ENCODE peak calls at places on chromosomes 7 and 10, in five cellular contexts. L, W, M, I and K are unnamed samples.

GRCh38 chr7:24812313-24812945 is 55.2 kb upstream of the GSDME start:
- DNase-seq in M (peak; percentile 39), W (peak; percentile 44), I (peak; percentile 61), L (peak; percentile 50), K (no peak)

GRCh38 chr7:99040104-99040958 is 103.6 kb downstream of the SMURF1 start:
- DNase-seq in I (peak; percentile 75), W (peak; percentile 91), L (peak; percentile 87), M (peak; percentile 65), K (peak; percentile 55)

GRCh38 chr10:29618341-29619171 is 16.2 kb downstream of the SVIL start:
- DNase-seq in W (peak; percentile 60), M (peak; percentile 81), L (peak; percentile 29), I (peak; percentile 74), K (no peak)

GRCh38 chr7:151411551-151411950 is 1.7 kb upstream of the WDR86 start:
- DNase-seq in M (no peak), L (no peak), I (no peak), W (no peak), K (no peak)

GRCh38 chr10:31645786-31646185 is 282.8 kb downstream of the ARHGAP12 start:
- DNase-seq in L (no peak), I (no peak), W (no peak), M (peak; percentile 48), K (peak; percentile 82)

GRCh38 chr7:57867884-57868701 is 418.1 kb downstream of the ZNF716 start:
- DNase-seq in W (peak; percentile 25), I (no peak), L (no peak), M (peak; percentile 7), K (peak; percentile 7)

GRCh38 chr10:93515071-93515962 is 18.9 kb downstream of the CEP55 start:
- DNase-seq in M (no peak), W (no peak), I (no peak), L (no peak), K (no peak)

GRCh38 chr7:16265184-16265804 is 156.0 kb downstream of the CRPPA start:
- DNase-seq in L (no peak), M (no peak), W (no peak), I (no peak), K (no peak)

GRCh38 chr7:16046045-16046444 is 359.6 kb upstream of the MEOX2 start:
- DNase-seq in W (no peak), M (no peak), I (no peak), L (peak; percentile 23), K (no peak)

GRCh38 chr10:128572696-128573095 is 446.5 kb upstream of the MKI67 start:
- DNase-seq in L (no peak), M (no peak), W (no peak), I (no peak), K (no peak)

GRCh38 chr10:26517141-26517890 is 79.2 kb downstream of the APBB1IP start:
- DNase-seq in W (no peak), M (no peak), I (no peak), L (no peak), K (no peak)

GRCh38 chr10:121478590-121478989 is 119.7 kb downstream of the FGFR2 start:
- DNase-seq in W (no peak), M (no peak), I (no peak), L (no peak), K (no peak)

GRCh38 chr10:124521429-124521871 is 59.8 kb downstream of the LHPP start:
- DNase-seq in M (no peak), I (no peak), L (no peak), W (no peak), K (no peak)

GRCh38 chr10:70296406-70296899 is 12.6 kb upstream of the NPFFR1 start:
- DNase-seq in I (peak; percentile 79), L (peak; percentile 94), M (peak; percentile 73), W (peak; percentile 95), K (peak; percentile 37)

GRCh38 chr10:119250641-119251314 is 43.4 kb downstream of the GRK5 start:
- DNase-seq in I (no peak), M (peak; percentile 71), L (peak; percentile 87), W (no peak), K (peak; percentile 76)

GRCh38 chr10:47424231-47424630 is 40.1 kb upstream of the ZNF488 start:
- DNase-seq in M (no peak), W (no peak), L (no peak), I (no peak), K (no peak)

GRCh38 chr7:130912086-130912909 is 178.3 kb upstream of the KLF14 start:
- DNase-seq in I (no peak), L (peak; percentile 84), W (no peak), M (peak; percentile 72), K (no peak)

GRCh38 chr10:22988581-22989360 is 60.9 kb downstream of the ARMC3 start:
- DNase-seq in M (peak; percentile 44), I (peak; percentile 46), L (peak; percentile 75), W (peak; percentile 30), K (peak; percentile 38)

GRCh38 chr7:106840342-106840741 is 24.7 kb upstream of the PIK3CG start:
- DNase-seq in L (peak; percentile 60), M (peak; percentile 51), W (no peak), I (no peak), K (peak; percentile 11)

GRCh38 chr10:14758994-14759664 is 15.6 kb downstream of the FAM107B start:
- DNase-seq in L (no peak), W (no peak), M (no peak), I (no peak), K (no peak)

GRCh38 chr7:93821463-93821862 is 69.1 kb downstream of the TFPI2 start:
- DNase-seq in W (no peak), L (no peak), M (no peak), I (no peak), K (no peak)

GRCh38 chr7:36844374-36844773 is 120.1 kb upstream of the AOAH start:
- DNase-seq in W (no peak), L (no peak), I (no peak), M (no peak), K (no peak)

GRCh38 chr7:142024547-142024946 is 28.9 kb downstream of the MGAM start:
- DNase-seq in I (no peak), L (no peak), M (peak; percentile 92), W (no peak), K (peak; percentile 97)

GRCh38 chr7:152897401-152897800 is 137.8 kb downstream of the ACTR3B start:
- DNase-seq in M (no peak), W (no peak), I (no peak), L (no peak), K (no peak)

GRCh38 chr10:23391817-23392216 is 47.1 kb upstream of the OTUD1 start:
- DNase-seq in I (no peak), L (no peak), W (no peak), M (no peak), K (no peak)

GRCh38 chr7:142438235-142438922 is 180.5 kb upstream of the PRSS58 start:
- DNase-seq in L (peak; percentile 59), W (no peak), I (no peak), M (peak; percentile 37), K (no peak)

GRCh38 chr7:127995157-127995865 is 35.9 kb downstream of the LRRC4 start:
- DNase-seq in M (no peak), I (no peak), L (peak; percentile 84), W (no peak), K (no peak)

GRCh38 chr10:119489572-119490326 is 52.8 kb downstream of the RGS10 start:
- DNase-seq in M (peak; percentile 35), L (peak; percentile 37), I (peak; percentile 49), W (no peak), K (no peak)

GRCh38 chr7:137970263-137970975 is 31.5 kb downstream of the CREB3L2 start:
- DNase-seq in L (peak; percentile 76), W (peak; percentile 57), M (peak; percentile 64), I (peak; percentile 45), K (no peak)

GRCh38 chr7:130814753-130815152 is 80.7 kb upstream of the KLF14 start:
- DNase-seq in M (peak; percentile 20), L (peak; percentile 64), W (no peak), I (no peak), K (peak; percentile 17)

GRCh38 chr7:34096777-34097176 is 191.4 kb downstream of the BMPER start:
- DNase-seq in I (no peak), W (no peak), M (no peak), L (peak; percentile 6), K (no peak)

GRCh38 chr7:28856656-28857055 is 101.5 kb downstream of the TRIL start:
- DNase-seq in M (no peak), W (no peak), L (no peak), I (no peak), K (no peak)

GRCh38 chr7:119896386-119896785 is 376.6 kb upstream of the KCND2 start:
- DNase-seq in L (no peak), I (no peak), M (no peak), W (no peak), K (no peak)

DNA sequence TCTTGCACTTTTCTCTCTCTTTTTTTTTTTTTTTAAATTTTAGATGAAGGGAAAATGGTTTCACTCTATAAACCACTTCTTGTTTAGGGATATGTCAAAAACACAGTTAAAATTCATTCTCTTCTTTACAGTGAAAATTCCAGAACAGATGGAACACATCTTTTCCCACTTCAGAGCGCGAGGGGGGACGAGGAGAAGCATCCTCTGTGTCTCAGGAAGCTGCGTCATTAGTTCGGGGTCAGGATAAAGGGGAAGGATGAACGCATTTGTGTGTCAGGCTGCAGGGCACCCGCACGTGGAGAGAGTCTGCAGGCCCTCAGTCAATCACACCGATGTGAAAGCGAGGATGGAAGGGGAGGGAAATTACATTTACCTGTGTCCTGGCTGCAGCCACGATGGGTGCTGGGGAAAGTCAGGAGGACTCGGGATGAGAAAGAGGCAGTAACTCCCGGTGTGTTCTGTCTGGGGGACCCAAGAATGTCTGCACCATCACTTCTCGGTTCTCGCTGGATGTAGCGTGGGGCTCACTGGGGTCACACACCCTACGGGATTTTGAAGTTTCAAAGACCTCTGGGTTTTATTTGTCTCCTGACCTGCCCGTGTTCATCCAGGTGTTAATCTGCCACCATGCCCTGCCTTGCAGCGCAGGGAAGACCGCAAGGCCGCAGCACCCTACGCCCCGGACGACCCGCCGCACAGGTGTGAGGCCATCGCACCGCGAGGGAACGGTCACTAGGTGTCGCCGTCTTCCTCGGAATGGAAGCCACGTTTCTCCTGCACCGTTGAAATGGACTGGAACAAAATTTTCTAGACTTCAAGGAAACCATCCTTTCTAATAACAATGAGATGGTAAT is 66.7 kb upstream of the PITRM1 start:
- DNase-seq in I (peak; percentile 79), W (peak; percentile 70), L (peak; percentile 85), M (peak; percentile 26), K (no peak)
- TF ChIP-seq CTCF in I (peak; percentile 67), W (peak; percentile 97), L (peak; percentile 62), M (peak; percentile 83), K (peak; percentile 94)

GRCh38 chr10:78035025-78035424 is 1.4 kb downstream of the RPS24 start:
- DNase-seq in I (no peak), W (no peak), M (no peak), L (no peak), K (no peak)
- H3K4me1 ChIP-seq in I (peaks cover 41% of the 10 kb centered on the region), W (peaks cover 7% of the 10 kb centered on the region), M (peaks cover 43% of the 10 kb centered on the region), L (peaks cover 10% of the 10 kb centered on the region), K (peaks cover 21% of the 10 kb centered on the region)

GRCh38 chr10:74151057-74151878 is at the start of gene ADK:
- DNase-seq in I (peak; percentile 99), M (peak; percentile 95), L (peak; percentile 98), W (peak; percentile 100), K (peak; percentile 94)
- TF ChIP-seq CTCF in I (peak; percentile 53), M (peak; percentile 40), L (peak; percentile 41), W (no peak), K (peak; percentile 55)

GRCh38 chr10:100370976-100371706 is 24.1 kb downstream of the SCD start:
- DNase-seq in M (peak; percentile 94), L (peak; percentile 93), W (peak; percentile 84), I (peak; percentile 82), K (peak; percentile 61)

GRCh38 chr10:100374137-100374655 is 27.2 kb downstream of the SCD start:
- DNase-seq in I (no peak), W (no peak), M (no peak), L (no peak), K (no peak)

GRCh38 chr10:100370561-100370975 is 23.5 kb downstream of the SCD start:
- DNase-seq in M (peak; percentile 84), I (no peak), L (peak; percentile 59), W (peak; percentile 33), K (peak; percentile 42)

GRCh38 chr10:100373298-100374136 is 26.5 kb downstream of the SCD start:
- DNase-seq in W (peak; percentile 98), M (peak; percentile 100), L (peak; percentile 99), I (peak; percentile 95), K (peak; percentile 98)

GRCh38 chr10:100372415-100373297 is 25.6 kb downstream of the SCD start:
- DNase-seq in L (no peak), W (no peak), M (no peak), I (no peak), K (no peak)
- H3K4me1 ChIP-seq in L (peaks cover 26% of the 10 kb centered on the region), W (no peaks in the 10 kb centered on the region), M (peaks cover 56% of the 10 kb centered on the region), I (peaks cover 59% of the 10 kb centered on the region), K (peaks cover 30% of the 10 kb centered on the region)